ENCODE peak calls at places on chromosomes 2 and 18, in five cellular contexts. V is HepG2, U is IMR-90, O is K562, B is GM12878. P is an unnamed sample.
A peak's percentile ranks its signal among the peaks of the same experiment; 100 is the strongest.

GRCh38 chr2:220276736-220277444 is 649.5 kb downstream of the SLC4A3 start:
- DNase-seq in V (no peak), U (peak; percentile 49), O (no peak), B (no peak), P (no peak)

GRCh38 chr18:46754661-46755292 is 2.1 kb downstream of the ST8SIA5 start:
- DNase-seq in V (peak; percentile 2), U (no peak), O (no peak), B (no peak), P (no peak)

GRCh38 chr18:74278983-74279382 is 12.8 kb downstream of the CYB5A start:
- DNase-seq in V (no peak), U (no peak), O (no peak), B (no peak), P (no peak)

GRCh38 chr18:45127395-45127794 is 446.7 kb downstream of the SETBP1 start:
- DNase-seq in V (no peak), U (no peak), O (no peak), B (no peak), P (no peak)

GRCh38 chr18:79487198-79488165 is 91.8 kb downstream of the NFATC1 start:
- DNase-seq in V (no peak), U (no peak), O (no peak), B (no peak), P (no peak)

GRCh38 chr2:44897406-44897805 is 44.1 kb upstream of the SIX3 start:
- DNase-seq in V (no peak), U (no peak), O (no peak), B (no peak), P (no peak)

GRCh38 chr2:10982931-10983701 is 71.4 kb downstream of the KCNF1 start:
- DNase-seq in V (no peak), U (peak; percentile 16), O (no peak), B (no peak), P (no peak)

GRCh38 chr18:60905699-60906098 is 427.5 kb upstream of the CDH20 start:
- DNase-seq in V (no peak), U (no peak), O (no peak), B (no peak), P (no peak)

GRCh38 chr18:61752973-61753372 is 139.8 kb downstream of the RNF152 start:
- DNase-seq in V (no peak), U (no peak), O (no peak), B (no peak), P (no peak)

GRCh38 chr2:196268538-196269338 is 97.4 kb upstream of the STK17B start:
- DNase-seq in V (peak; percentile 23), U (peak; percentile 74), O (no peak), B (no peak), P (no peak)

GRCh38 chr2:196266351-196266750 is 95.0 kb upstream of the STK17B start:
- DNase-seq in V (no peak), U (no peak), O (no peak), B (no peak), P (no peak)

GRCh38 chr2:196268022-196268421 is 96.6 kb upstream of the STK17B start:
- DNase-seq in V (no peak), U (peak; percentile 48), O (no peak), B (no peak), P (no peak)

GRCh38 chr2:196263181-196263747 is 91.9 kb upstream of the STK17B start:
- DNase-seq in V (no peak), U (peak; percentile 64), O (peak; percentile 19), B (peak; percentile 88), P (no peak)

DNA sequence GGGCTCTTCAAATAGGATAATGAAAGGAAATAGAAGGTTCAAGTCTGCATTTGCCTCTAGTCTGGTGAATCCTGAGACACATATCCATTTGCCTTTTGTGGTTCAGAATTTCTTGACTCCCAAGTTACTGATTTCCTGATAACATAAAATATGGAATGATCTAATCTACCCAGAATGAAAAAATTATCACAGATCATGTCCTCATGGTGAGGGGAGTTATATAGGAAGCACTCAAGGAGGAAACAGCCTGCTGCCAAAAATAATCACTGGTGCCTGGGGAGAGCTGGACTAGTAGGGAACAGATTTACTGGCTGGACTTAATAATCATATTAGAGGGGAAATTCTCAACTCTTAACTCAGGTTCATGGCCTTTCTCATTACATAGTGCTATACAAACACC is 95.5 kb upstream of the STK17B start:
- DNase-seq in V (no peak), U (no peak), O (no peak), B (no peak), P (peak; percentile 23)
- TF ChIP-seq MXI1 in V (no peak), U (no peak), O (no peak), B (no peak), P (no peak)

GRCh38 chr2:83850071-83850725 is 608.9 kb downstream of the SUCLG1 start:
- DNase-seq in V (no peak), U (no peak), O (no peak), B (no peak), P (no peak)
- TF ChIP-seq MXI1 in V (no peak), U (no peak), O (no peak), B (no peak), P (no peak)

DNA sequence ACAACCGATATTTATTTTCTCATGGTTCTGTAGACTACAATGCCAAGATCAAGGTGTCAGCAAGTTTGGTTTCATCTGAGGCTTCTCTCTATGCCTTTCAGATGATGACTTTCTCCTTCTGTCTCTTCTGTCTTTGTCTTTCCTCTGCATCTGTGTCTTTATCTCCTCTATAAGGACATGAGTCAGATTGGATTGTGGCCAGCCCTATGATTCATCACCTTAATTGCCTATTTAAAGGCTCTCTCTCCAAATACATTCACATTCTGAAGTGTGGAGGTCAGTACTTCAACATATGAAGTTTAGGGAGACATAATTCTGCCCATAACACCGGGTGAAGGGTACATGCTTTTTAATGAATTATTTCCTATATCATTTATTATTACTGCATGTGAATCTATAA is 71.2 kb upstream of the CNTNAP5 start:
- DNase-seq in V (no peak), U (peak; percentile 11), O (no peak), B (no peak), P (no peak)
- TF ChIP-seq MXI1 in V (no peak), U (no peak), O (no peak), B (no peak), P (no peak)

GRCh38 chr2:60899892-60900249 is 18.5 kb downstream of the REL start:
- DNase-seq in V (no peak), U (no peak), O (no peak), B (no peak), P (no peak)

GRCh38 chr2:60898567-60898966 is 17.2 kb downstream of the REL start:
- DNase-seq in V (no peak), U (peak; percentile 15), O (no peak), B (no peak), P (no peak)

DNA sequence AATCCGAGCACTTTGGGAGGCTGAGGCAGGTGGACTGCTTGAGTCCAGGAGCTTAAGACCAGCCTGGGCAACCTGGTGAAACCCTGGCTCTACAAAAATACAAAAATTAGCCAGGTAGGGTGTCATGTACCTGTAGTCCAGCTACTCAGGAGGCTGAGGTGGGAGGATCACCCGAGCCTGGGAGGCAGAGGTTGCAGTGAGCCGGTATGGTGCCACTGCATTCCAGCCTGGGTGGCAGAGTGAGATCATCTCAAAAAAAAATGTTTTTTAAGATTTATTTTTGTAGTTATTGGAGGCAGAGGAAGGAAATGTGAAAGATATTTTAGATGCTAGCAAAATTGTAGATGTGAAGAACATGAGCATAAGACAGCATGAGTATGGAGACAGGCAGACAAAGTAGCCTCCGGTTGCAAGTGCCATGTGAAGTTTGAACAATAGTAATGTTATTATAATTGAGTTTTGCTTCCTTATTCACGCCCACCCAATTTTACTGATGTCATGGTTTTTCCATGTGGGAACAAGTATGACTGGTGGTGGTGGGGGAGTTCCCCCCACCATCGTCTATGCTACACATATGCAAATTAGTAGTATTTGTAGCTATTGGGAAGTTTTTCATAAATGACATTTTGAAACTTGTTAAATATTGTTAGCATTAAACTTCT is 18.0 kb downstream of the REL start:
- DNase-seq in V (no peak), U (no peak), O (no peak), B (peak; percentile 37), P (no peak)
- TF ChIP-seq MXI1 in V (no peak), U (no peak), O (no peak), B (no peak), P (no peak)

DNA sequence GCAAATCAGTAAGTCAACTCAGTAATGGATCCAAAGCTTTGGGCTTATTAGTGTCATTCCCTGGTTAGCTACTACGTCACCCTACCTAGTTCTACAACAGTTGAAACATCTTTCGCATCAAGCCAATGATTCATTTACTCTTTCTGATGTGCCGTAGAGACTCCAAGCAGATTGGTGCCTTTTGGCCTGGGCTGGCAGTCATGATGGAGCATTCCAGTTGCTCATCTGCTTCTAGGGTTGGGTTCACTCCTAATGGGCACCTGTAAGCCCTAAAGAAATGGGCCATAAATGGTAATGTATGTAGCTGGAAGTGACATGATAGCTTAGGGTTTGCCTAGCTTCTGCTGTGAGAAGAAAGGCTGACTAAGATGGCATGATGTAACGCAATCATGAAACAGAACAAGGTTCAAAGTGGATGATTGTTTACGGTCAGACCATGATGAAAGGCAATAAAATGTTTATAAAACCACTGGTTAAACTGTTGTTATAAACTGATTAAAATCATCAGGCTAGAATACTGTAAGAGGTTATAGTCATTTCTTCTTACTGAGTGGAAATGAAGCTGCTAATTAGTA is 20.4 kb upstream of the CCL20 start:
- DNase-seq in V (peak; percentile 58), U (no peak), O (no peak), B (no peak), P (no peak)
- TF ChIP-seq MXI1 in V (no peak), U (no peak), O (no peak), B (no peak), P (no peak)

GRCh38 chr2:60804473-60804872 is 48.4 kb downstream of the PAPOLG start:
- DNase-seq in V (no peak), U (no peak), O (no peak), B (no peak), P (no peak)

GRCh38 chr2:60806595-60806987 is 50.5 kb downstream of the PAPOLG start:
- DNase-seq in V (no peak), U (no peak), O (no peak), B (no peak), P (no peak)

GRCh38 chr2:60808330-60808801 is 52.3 kb downstream of the PAPOLG start:
- DNase-seq in V (peak; percentile 39), U (no peak), O (peak; percentile 91), B (no peak), P (no peak)

GRCh38 chr2:60811491-60812370 is 55.7 kb downstream of the PAPOLG start:
- DNase-seq in V (no peak), U (no peak), O (no peak), B (no peak), P (no peak)

GRCh38 chr2:60806988-60807681 is 51.1 kb downstream of the PAPOLG start:
- DNase-seq in V (no peak), U (peak; percentile 77), O (peak; percentile 85), B (peak; percentile 75), P (peak; percentile 41)
- TF ChIP-seq MXI1 in V (no peak), U (no peak), O (no peak), B (no peak), P (no peak)

DNA sequence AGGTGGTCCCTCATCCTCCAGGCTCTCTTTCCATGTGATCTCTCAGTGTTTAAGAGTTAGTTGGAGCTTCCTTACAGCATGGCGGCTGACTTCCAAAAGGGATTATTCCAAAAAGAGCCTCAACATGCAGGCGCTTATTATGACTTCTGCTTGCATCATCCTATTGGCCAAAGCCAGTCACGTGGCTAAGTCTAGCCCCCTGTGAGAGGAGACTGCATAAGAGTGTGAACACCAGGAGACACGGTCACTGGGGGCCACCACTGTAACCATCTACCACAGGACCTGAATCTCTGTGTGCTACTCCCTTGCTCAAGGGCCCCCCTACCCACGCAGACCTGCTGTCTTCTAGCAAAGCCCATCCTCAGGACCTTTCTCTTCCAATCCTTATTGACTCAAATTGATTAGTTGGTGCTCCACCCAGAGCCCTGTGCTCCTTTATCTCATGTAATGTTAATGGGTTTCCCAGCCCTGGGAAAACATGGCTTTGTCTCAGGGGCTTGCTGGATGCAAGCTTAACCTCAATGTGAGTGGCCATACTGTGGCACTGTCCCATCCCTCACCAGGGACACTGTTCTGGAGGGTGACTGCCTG is 4.0 kb downstream of the IL1RN start:
- DNase-seq in V (no peak), U (no peak), O (no peak), B (no peak), P (no peak)
- TF ChIP-seq MXI1 in V (no peak), U (no peak), O (no peak), B (no peak), P (no peak)